ENCODE peak calls at places on chromosomes 1 and 21, in six cellular contexts. D is H1, Y is H9, R is IMR-90, L is neuronal stem cell, V is mesenchymal stem cell. W is an unnamed sample.
A peak's percentile ranks its signal among the peaks of the same experiment; 100 is the strongest.

GRCh38 chr1:110780600-110781484 is 92.1 kb upstream of the CD53 start:
- DNase-seq in L (peak; percentile 74), V (peak; percentile 62), D (peak; percentile 83), R (peak; percentile 65), Y (peak; percentile 81), W (peak; percentile 94)

GRCh38 chr1:52686830-52687229 is 11.3 kb downstream of the COA7 start:
- DNase-seq in R (no peak), D (no peak), Y (no peak), V (no peak), L (no peak), W (no peak)

GRCh38 chr1:76998582-76999189 is 131.4 kb downstream of the ST6GALNAC5 start:
- DNase-seq in V (peak; percentile 2), R (peak; percentile 62), Y (no peak), L (no peak), D (no peak), W (peak; percentile 41)

GRCh38 chr1:208298593-208299233 is 54.5 kb upstream of the PLXNA2 start:
- DNase-seq in D (no peak), Y (no peak), L (no peak), V (no peak), R (no peak), W (no peak)

GRCh38 chr1:86200901-86201300 is 44.3 kb upstream of the COL24A1 start:
- DNase-seq in V (no peak), D (no peak), Y (no peak), R (no peak), L (no peak), W (no peak)

GRCh38 chr1:167161242-167161641 is 59.4 kb upstream of the POU2F1 start:
- DNase-seq in R (no peak), D (no peak), V (no peak), L (no peak), Y (no peak), W (peak; percentile 94)

GRCh38 chr1:201561604-201562003 is 22.7 kb downstream of the NAV1 start:
- DNase-seq in V (no peak), Y (no peak), L (no peak), R (no peak), D (no peak), W (no peak)

GRCh38 chr1:41810446-41810845 is 108.3 kb downstream of the HIVEP3 start:
- DNase-seq in L (peak; percentile 58), V (peak; percentile 66), Y (peak; percentile 61), D (peak; percentile 67), R (peak; percentile 63), W (no peak)

GRCh38 chr1:12486401-12487005 is 131.5 kb downstream of the DHRS3 start:
- DNase-seq in R (no peak), V (no peak), D (no peak), Y (no peak), L (no peak), W (peak; percentile 77)

GRCh38 chr1:98253145-98253544 is 332.3 kb upstream of the DPYD start:
- DNase-seq in V (no peak), D (no peak), R (no peak), Y (peak; percentile 29), L (no peak), W (no peak)

GRCh38 chr1:7902478-7903084 is 38.1 kb downstream of the TNFRSF9 start:
- DNase-seq in D (peak; percentile 81), R (peak; percentile 70), L (peak; percentile 74), Y (peak; percentile 87), V (peak; percentile 76), W (peak; percentile 19)

GRCh38 chr1:45492691-45493090 is 1.7 kb upstream of the TESK2 start:
- DNase-seq in D (no peak), R (no peak), L (no peak), V (no peak), Y (no peak), W (no peak)

GRCh38 chr1:227914801-227915563 is 32.8 kb downstream of the WNT9A start:
- DNase-seq in D (no peak), L (no peak), R (no peak), V (no peak), Y (no peak), W (no peak)

GRCh38 chr1:17314491-17314971 is 6.5 kb downstream of the PADI4 start:
- DNase-seq in D (no peak), V (no peak), Y (no peak), L (no peak), R (no peak), W (no peak)
- H2AK5ac ChIP-seq in D (no peak overlapping the region), V (no peak overlapping the region), Y (no peak overlapping the region), L (peak overlapping the region; percentile 78), R (no peak overlapping the region), W (no peak overlapping the region)

GRCh38 chr21:26732442-26733221 is 112.6 kb downstream of the ADAMTS1 start:
- DNase-seq in L (peak; percentile 23), Y (peak; percentile 73), D (peak; percentile 80), R (peak; percentile 57), V (peak; percentile 64), W (peak; percentile 81)
- H3K23ac ChIP-seq in L (no peak overlapping the region), Y (no peak overlapping the region), D (no peak overlapping the region), R (no peak overlapping the region), V (no peak overlapping the region), W (no peak overlapping the region)

DNA sequence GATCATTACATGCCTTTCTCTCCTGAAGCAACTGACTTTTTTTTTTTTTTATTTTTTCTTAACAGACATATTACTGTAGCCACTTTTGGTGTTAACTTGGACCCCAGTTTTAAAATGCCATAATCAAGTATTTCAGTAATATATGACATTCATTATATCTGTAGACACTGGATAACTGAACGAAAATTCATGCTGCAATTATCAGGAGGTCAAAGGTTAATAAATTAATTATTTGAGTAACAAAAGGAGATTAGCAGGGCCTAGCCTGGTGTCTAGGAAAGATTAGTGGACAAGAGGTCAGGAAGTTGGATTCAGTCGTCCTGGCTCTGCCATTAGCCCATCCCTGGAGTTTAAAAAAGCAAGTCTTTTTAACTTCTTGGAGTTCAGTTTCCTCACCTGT is 168.1 kb downstream of the TGFBR3 start:
- DNase-seq in D (no peak), V (no peak), Y (no peak), R (no peak), L (no peak), W (no peak)
- H3K14ac ChIP-seq in D (no peak overlapping the region), V (no peak overlapping the region), Y (no peak overlapping the region), R (no peak overlapping the region), L (no peak overlapping the region), W (no peak overlapping the region)

GRCh38 chr1:43770111-43770510 is 62.8 kb downstream of the ST3GAL3 start:
- DNase-seq in Y (no peak), L (no peak), D (no peak), R (no peak), V (no peak), W (no peak)
- H2AK5ac ChIP-seq in Y (no peak overlapping the region), L (no peak overlapping the region), D (no peak overlapping the region), R (no peak overlapping the region), V (no peak overlapping the region), W (no peak overlapping the region)

GRCh38 chr1:35386290-35386689 is 117.8 kb downstream of the ZMYM4 start:
- DNase-seq in V (no peak), L (no peak), Y (no peak), R (no peak), D (no peak), W (no peak)

GRCh38 chr1:35386954-35387353 is 118.4 kb downstream of the ZMYM4 start:
- DNase-seq in L (no peak), D (no peak), Y (no peak), R (no peak), V (no peak), W (no peak)

DNA sequence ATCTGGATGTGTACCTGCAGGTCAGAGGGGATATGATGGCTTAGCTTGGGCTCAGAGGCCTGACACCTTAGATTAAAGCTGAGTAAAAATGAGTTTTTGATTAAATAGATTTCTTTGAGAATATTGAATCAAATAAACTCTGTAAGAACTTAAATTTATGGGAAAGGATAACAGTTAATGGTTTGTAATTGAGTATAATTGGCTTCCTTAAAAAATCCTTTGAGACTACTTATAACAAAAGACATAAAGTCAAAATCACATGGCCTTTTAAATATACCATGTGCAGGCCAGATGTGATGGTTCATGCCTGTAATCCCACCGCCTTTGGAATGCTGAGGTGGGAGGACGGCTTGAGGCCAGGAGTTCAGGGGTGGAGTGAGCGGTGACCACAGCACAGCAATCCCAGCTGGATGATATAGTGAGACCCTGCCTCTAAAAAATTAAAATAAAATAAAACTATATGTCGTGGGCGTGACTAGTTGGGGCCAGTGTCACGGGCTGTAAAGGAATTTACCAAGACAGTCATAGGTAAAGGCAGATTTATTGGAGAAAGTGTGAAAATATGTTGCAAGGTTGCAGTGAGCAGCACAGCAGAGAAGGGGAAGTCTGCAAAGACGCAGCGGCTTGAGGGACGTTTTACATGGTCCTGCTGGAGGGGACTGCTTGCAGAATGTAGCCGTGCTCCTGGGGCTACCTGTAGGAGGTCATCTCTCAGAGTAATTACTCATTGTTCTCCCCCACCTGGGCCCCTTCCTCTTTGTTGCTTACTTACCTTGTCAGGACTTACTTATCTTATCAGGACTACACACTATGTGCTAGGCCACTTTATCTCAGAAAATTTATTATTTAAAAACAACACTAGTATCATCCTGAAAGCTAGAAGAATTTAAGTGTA is 122.3 kb downstream of the ZMYM4 start:
- DNase-seq in V (no peak), D (peak; percentile 58), Y (peak; percentile 77), R (peak; percentile 26), L (no peak), W (no peak)
- H3K23ac ChIP-seq in V (no peak overlapping the region), D (no peak overlapping the region), Y (no peak overlapping the region), R (no peak overlapping the region), L (no peak overlapping the region), W (no peak overlapping the region)

GRCh38 chr1:164842891-164843290 is 283.9 kb downstream of the PBX1 start:
- DNase-seq in Y (no peak), D (no peak), L (no peak), R (peak; percentile 1), V (peak; percentile 24), W (no peak)
- H3K14ac ChIP-seq in Y (no peak overlapping the region), D (no peak overlapping the region), L (no peak overlapping the region), R (no peak overlapping the region), V (no peak overlapping the region), W (no peak overlapping the region)

GRCh38 chr1:24052119-24052695 is 59.7 kb downstream of the MYOM3 start:
- DNase-seq in R (peak; percentile 4), D (no peak), Y (no peak), L (no peak), V (no peak), W (no peak)

GRCh38 chr1:24048205-24048869 is 63.6 kb downstream of the MYOM3 start:
- DNase-seq in Y (no peak), L (no peak), R (no peak), D (no peak), V (no peak), W (no peak)

GRCh38 chr1:24049709-24050108 is 62.2 kb downstream of the MYOM3 start:
- DNase-seq in Y (no peak), V (no peak), L (no peak), D (no peak), R (no peak), W (no peak)

GRCh38 chr1:24047101-24047459 is 64.9 kb downstream of the MYOM3 start:
- DNase-seq in R (peak; percentile 55), Y (no peak), L (no peak), D (no peak), V (no peak), W (peak; percentile 41)

DNA sequence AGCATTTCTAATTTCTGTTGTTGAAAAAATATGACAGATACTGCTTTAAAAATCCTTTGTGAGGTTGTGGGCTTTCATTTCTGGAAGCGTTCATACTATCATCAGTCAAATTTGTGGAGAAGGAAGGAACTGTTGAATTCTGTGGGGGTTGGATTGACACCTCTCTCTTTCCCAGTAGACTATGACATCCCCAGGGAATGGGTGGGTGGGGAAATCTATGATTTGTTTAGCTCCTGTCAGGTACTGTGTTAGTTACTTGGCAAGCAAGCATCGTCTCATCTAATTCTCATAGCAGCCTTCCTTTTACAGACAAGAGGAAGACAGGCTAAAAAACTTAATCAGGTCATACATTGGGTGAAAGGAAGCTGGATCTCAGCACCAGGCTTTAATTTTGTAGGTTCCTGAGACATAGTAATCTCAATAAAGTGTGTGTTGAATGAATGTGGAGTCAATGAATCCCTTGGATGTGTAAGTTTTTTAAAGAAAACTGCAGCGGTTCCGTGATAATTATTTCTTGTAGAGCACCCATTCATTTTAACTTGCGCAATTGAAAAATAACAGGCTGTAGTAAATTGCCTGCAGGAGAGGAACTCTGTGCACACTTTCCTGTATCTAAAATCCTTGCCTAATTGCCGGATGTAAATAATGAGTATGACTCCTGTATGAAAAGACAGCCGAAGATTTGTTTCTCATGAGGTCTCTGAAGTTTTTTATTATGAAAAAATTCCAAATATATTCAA is 60.6 kb downstream of the MYOM3 start:
- DNase-seq in Y (no peak), D (no peak), R (no peak), V (no peak), L (no peak), W (peak; percentile 9)
- H2AK5ac ChIP-seq in Y (no peak overlapping the region), D (no peak overlapping the region), R (no peak overlapping the region), V (peak overlapping the region; percentile 53), L (no peak overlapping the region), W (no peak overlapping the region)